ENCODE peak calls at places on chromosome 5, in five cellular contexts. J is HCT116, T is HepG2, U is SK-N-SH, M is K562. Z is an unnamed sample.

GRCh38 chr5:178442361-178443256 is 147.6 kb downstream of the COL23A1 start:
- DNase-seq in J (no peak), T (no peak), U (no peak), M (no peak), Z (no peak)

GRCh38 chr5:53161876-53162275 is 52.3 kb upstream of the MOCS2 start:
- DNase-seq in J (no peak), T (no peak), U (no peak), M (no peak), Z (no peak)

GRCh38 chr5:30849801-30850370 is 343.6 kb upstream of the CDH6 start:
- DNase-seq in J (no peak), T (peak), U (no peak), M (no peak), Z (peak)

GRCh38 chr5:55601209-55601618 is 66.5 kb upstream of the PLPP1 start:
- DNase-seq in J (no peak), T (peak), U (no peak), M (no peak), Z (no peak)

GRCh38 chr5:171580506-171581265 is 161.2 kb downstream of the FGF18 start:
- DNase-seq in J (no peak), T (no peak), U (no peak), M (no peak), Z (no peak)

GRCh38 chr5:132976852-132977251 is 13.4 kb upstream of the AFF4 start:
- DNase-seq in J (no peak), T (no peak), U (no peak), M (no peak), Z (no peak)

GRCh38 chr5:168648576-168648975 is 69.4 kb upstream of the PANK3 start:
- DNase-seq in J (no peak), T (no peak), U (no peak), M (no peak), Z (no peak)

GRCh38 chr5:103569313-103570060 is 6.9 kb upstream of the NUDT12 start:
- DNase-seq in J (no peak), T (no peak), U (no peak), M (no peak), Z (no peak)

GRCh38 chr5:170223349-170223748 is 9.4 kb upstream of the C5orf58 start:
- DNase-seq in J (no peak), T (no peak), U (no peak), M (no peak), Z (no peak)

GRCh38 chr5:109936091-109936490 is 246.4 kb downstream of the MAN2A1 start:
- DNase-seq in J (no peak), T (no peak), U (no peak), M (no peak), Z (no peak)

GRCh38 chr5:54637654-54638053 is 120.1 kb downstream of the SNX18 start:
- DNase-seq in J (no peak), T (no peak), U (no peak), M (no peak), Z (no peak)

GRCh38 chr5:79582186-79582585 is 30.1 kb upstream of the TENT2 start:
- DNase-seq in J (no peak), T (no peak), U (no peak), M (no peak), Z (no peak)

GRCh38 chr5:173472164-173472563 is 143.9 kb upstream of the STC2 start:
- DNase-seq in J (peak), T (peak), U (no peak), M (no peak), Z (peak)

GRCh38 chr5:154829589-154830218 is 20.7 kb downstream of the FAXDC2 start:
- DNase-seq in J (peak), T (no peak), U (no peak), M (no peak), Z (no peak)

GRCh38 chr5:16935271-16936149 is 578 bp downstream of the MYO10 start:
- DNase-seq in J (no peak), T (no peak), U (peak), M (no peak), Z (no peak)

GRCh38 chr5:38847549-38848341 is 1.9 kb downstream of the OSMR start:
- DNase-seq in J (no peak), T (no peak), U (no peak), M (no peak), Z (no peak)

GRCh38 chr5:150431574-150431973 is 18.0 kb downstream of the RPS14 start:
- DNase-seq in J (no peak), T (no peak), U (no peak), M (no peak), Z (no peak)

GRCh38 chr5:2259494-2260107 is 376.9 kb upstream of the IRX4 start:
- DNase-seq in J (no peak), T (no peak), U (no peak), M (no peak), Z (no peak)

GRCh38 chr5:150181766-150182545 is 7.9 kb upstream of the SLC6A7 start:
- DNase-seq in J (no peak), T (no peak), U (no peak), M (no peak), Z (no peak)

GRCh38 chr5:26553079-26553478 is 485.3 kb downstream of the CDH9 start:
- DNase-seq in J (no peak), T (no peak), U (no peak), M (no peak), Z (peak)

GRCh38 chr5:88287846-88288588 is 19.4 kb upstream of the TMEM161B start:
- DNase-seq in J (no peak), T (no peak), U (no peak), M (no peak), Z (no peak)

GRCh38 chr5:369151-369939 is 47.8 kb downstream of the AHRR start:
- DNase-seq in J (no peak), T (no peak), U (no peak), M (no peak), Z (no peak)

GRCh38 chr5:35416217-35416988 is 186.1 kb upstream of the PRLR start:
- DNase-seq in J (no peak), T (peak), U (no peak), M (no peak), Z (no peak)

GRCh38 chr5:168290902-168291280 is 554 bp upstream of the WWC1 start:
- DNase-seq in J (no peak), T (no peak), U (no peak), M (no peak), Z (no peak)

GRCh38 chr5:90944116-90944515 is 385.5 kb downstream of the ADGRV1 start:
- DNase-seq in J (no peak), T (no peak), U (no peak), M (no peak), Z (no peak)

GRCh38 chr5:13510616-13511015 is 433.9 kb downstream of the DNAH5 start:
- DNase-seq in J (no peak), T (peak), U (no peak), M (no peak), Z (no peak)

GRCh38 chr5:139636207-139636792 is 11.8 kb upstream of the CXXC5 start:
- DNase-seq in J (no peak), T (no peak), U (peak), M (peak), Z (no peak)

GRCh38 chr5:155700333-155700732 is 626.6 kb upstream of the SGCD start:
- DNase-seq in J (no peak), T (no peak), U (no peak), M (no peak), Z (no peak)

GRCh38 chr5:130198927-130199326 is 294.7 kb downstream of the CHSY3 start:
- DNase-seq in J (peak), T (peak), U (peak), M (no peak), Z (peak)

GRCh38 chr5:115333164-115333563 is 36.7 kb upstream of the CCDC112 start:
- DNase-seq in J (no peak), T (no peak), U (no peak), M (peak), Z (no peak)

GRCh38 chr5:180047667-180048066 is 23.9 kb downstream of the RNF130 start:
- DNase-seq in J (no peak), T (no peak), U (no peak), M (no peak), Z (no peak)

GRCh38 chr5:1253456-1254105 is 28.4 kb downstream of the SLC6A18 start:
- DNase-seq in J (no peak), T (no peak), U (no peak), M (no peak), Z (no peak)

GRCh38 chr5:71988808-71989207 is 118.5 kb upstream of the MAP1B start:
- DNase-seq in J (no peak), T (peak), U (no peak), M (no peak), Z (no peak)

GRCh38 chr5:111075520-111075919 is 4.0 kb downstream of the TSLP start:
- DNase-seq in J (peak), T (no peak), U (no peak), M (no peak), Z (no peak)

GRCh38 chr5:82601085-82601484 is 322.9 kb upstream of the RPS23 start:
- DNase-seq in J (no peak), T (peak), U (no peak), M (no peak), Z (no peak)

DNA sequence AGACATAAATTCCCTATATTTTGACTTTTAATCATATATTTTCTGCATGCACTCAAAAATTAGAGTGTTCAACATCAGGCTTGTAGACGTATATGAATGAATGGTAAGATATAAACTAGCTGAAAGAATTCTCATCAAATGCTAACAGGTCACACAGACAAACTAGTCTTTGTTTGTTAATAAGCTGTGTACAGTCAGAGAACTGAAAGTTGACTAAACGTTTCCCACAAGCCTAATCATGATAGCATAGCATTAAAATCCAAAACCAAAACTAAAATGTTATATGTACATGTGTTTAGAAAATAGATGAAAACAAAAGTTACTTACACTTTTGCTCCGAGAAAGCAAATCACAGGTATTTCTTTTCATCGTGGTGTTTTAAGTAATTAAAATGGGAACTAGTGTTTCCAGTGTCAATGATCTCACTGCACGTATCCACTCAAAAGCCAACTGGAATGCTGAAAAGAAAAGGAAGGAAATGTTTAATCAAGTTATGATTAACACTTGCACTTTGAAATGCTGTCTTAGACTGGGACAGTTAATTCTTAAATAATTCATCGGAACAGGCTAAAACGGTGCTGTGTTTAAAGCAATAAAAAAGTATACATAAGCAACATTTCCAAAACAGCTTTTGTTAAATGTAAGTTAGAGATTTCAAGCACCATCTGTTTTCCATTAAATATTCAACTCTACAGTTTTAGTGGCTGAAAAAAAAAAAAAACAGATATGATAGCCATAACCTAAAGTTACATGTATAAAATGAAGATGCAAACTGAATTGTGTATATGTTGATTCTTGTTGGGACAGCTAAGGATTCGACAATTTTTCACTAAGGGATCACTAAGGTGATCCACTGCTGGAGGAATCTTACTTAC is 291.9 kb upstream of the PDE4D start:
- DNase-seq in J (no peak), T (no peak), U (no peak), M (no peak), Z (no peak)
- TF ChIP-seq SIN3A in J (no peak), T (no peak), U (no peak), M (no peak), Z (no peak)

GRCh38 chr5:134539732-134540131 is 14.3 kb downstream of the JADE2 start:
- DNase-seq in J (no peak), T (no peak), U (no peak), M (no peak), Z (no peak)
- H3K4me3 ChIP-seq in J (no peak), T (no peak), U (no peak), M (no peak), Z (no peak)

DNA sequence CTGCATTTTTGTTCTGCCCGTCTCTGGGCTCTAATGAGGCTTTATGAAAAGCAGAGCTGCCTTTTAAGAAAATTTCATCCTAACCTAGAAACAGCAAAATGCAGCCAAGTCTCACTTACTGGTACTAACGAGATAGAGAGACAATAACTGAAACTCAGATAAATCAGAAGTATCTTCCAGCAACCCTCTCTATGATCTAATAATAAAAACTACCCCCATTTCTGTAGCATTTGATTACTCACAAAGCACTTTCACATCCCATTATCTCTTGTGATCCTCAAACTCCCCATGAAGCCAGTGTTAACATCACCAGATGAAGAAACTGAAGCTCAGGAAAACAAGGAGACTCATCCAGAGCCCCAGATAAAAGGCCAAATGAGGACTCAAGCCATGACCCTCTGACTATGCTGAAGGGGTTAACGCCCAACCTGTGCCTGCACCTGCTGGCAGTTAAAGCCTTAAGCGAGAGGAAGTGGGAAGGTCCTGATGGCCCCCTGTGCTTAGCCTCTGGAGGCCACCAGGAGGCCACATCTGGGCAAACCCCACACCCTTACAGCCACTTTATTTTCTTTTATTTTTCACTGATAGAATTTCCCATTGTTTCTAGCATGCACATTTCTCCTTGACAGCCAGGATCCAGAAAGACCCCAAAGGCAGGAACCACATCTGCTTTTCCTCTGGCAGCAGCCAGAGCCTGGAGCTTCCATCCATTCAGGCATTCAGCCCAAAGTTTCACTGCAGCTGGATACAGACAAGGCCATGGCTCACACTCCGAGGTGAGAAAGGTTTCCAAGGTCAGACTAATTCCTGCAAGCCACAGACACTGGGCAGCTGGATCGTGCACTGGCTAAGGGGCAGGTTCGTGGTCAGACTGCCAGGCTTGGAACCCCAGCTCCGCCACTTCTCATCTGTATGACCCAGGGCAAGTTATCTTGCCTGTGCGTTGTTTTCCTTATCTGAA is 37.2 kb downstream of the SPOCK1 start:
- DNase-seq in J (no peak), T (no peak), U (peak), M (no peak), Z (no peak)
- TF ChIP-seq SIN3A in J (no peak), T (no peak), U (no peak), M (no peak), Z (no peak)

DNA sequence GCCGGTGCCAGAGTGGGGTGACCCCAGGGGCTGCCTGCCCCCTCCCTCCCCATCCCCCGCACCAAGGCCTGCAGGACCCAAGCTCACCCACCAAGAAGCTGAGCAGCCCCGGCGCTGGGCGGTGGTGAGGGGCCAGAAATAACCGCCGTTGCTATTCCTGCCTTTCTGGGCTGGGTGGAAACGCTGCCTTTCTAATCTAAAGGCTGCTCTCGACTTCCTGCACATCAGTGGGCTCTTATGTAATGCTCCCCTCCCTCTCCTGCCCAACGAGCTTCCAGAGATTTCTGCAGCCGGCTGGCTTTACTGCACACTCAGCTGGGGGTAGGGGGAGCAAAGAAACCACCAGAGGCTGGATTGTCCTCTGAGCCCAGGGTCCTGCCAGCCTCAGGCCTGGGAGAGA is 6.9 kb upstream of the EGR1 start:
- DNase-seq in J (no peak), T (no peak), U (no peak), M (no peak), Z (no peak)
- H3K4me3 ChIP-seq in J (no peak), T (no peak), U (no peak), M (no peak), Z (no peak)

Z was measured in Panc1.